ENCODE peak calls at places on chromosomes 7 and 10, in nine cellular contexts. C is A172; L is T-helper 9 cell; Q is D341Med; D is cortex of kidney; Z is Calu3; G is stimulated activated CD4-positive, alpha-beta T cell treated with anti-CD3 and anti-CD28 coated beads, Interleukin-12 subunit alpha, Interleukin-12 subunit beta, amount 100 ng/mL, for 4 hours; U is EH; W is COR-L47. S is an unnamed sample.

GRCh38 chr10:113127285-113128283 is 177.5 kb downstream of the TCF7L2 start:
- DNase-seq in C (no peak), L (no peak), Q (no peak), D (no peak), Z (no peak), G (no peak), U (no peak), W (no peak), S (no peak)

GRCh38 chr7:113891828-113892227 is 27.0 kb downstream of the PPP1R3A start:
- DNase-seq in C (peak), L (no peak), Q (no peak), D (no peak), Z (no peak), G (no peak), U (peak), W (no peak), S (no peak)

GRCh38 chr10:132631348-132631735 is 93.8 kb downstream of the INPP5A start:
- DNase-seq in C (no peak), L (no peak), Q (no peak), D (no peak), Z (no peak), G (no peak), U (peak), W (no peak), S (no peak)

GRCh38 chr7:27210441-27211083 is 10.7 kb upstream of the HOXA13 start:
- DNase-seq in C (peak), L (no peak), Q (peak), D (no peak), Z (peak), G (peak), U (peak), W (no peak), S (peak)

GRCh38 chr10:58322072-58322834 is 12.6 kb upstream of the UBE2D1 start:
- DNase-seq in C (no peak), L (no peak), Q (no peak), D (no peak), Z (peak), G (no peak), U (peak), W (no peak), S (no peak)

GRCh38 chr10:126387931-126388911 is at the start of gene ADAM12:
- DNase-seq in C (no peak), L (no peak), Q (no peak), D (no peak), Z (no peak), G (no peak), U (peak), W (no peak), S (peak)

GRCh38 chr7:94491410-94491809 is 18.2 kb upstream of the CASD1 start:
- DNase-seq in C (no peak), L (no peak), Q (no peak), D (no peak), Z (no peak), G (no peak), U (no peak), W (no peak), S (no peak)

GRCh38 chr7:98879198-98879988 is 1.1 kb downstream of the TRRAP start:
- DNase-seq in C (peak), L (peak), Q (peak), D (no peak), Z (peak), G (peak), U (peak), W (peak), S (peak)

GRCh38 chr7:35652124-35652523 is 42.8 kb downstream of the HERPUD2 start:
- DNase-seq in C (no peak), L (no peak), Q (no peak), D (no peak), Z (no peak), G (no peak), U (no peak), W (no peak), S (no peak)

GRCh38 chr10:76324283-76324682 is 892.9 kb downstream of the LRMDA start:
- DNase-seq in C (no peak), L (no peak), Q (no peak), D (no peak), Z (no peak), G (no peak), U (no peak), W (peak), S (no peak)

GRCh38 chr10:77910524-77911145 is 15.9 kb downstream of the DLG5 start:
- DNase-seq in C (no peak), L (no peak), Q (no peak), D (no peak), Z (no peak), G (no peak), U (no peak), W (no peak), S (no peak)

GRCh38 chr10:60353519-60354258 is 36.0 kb downstream of the ANK3 start:
- DNase-seq in C (no peak), L (no peak), Q (no peak), D (no peak), Z (no peak), G (no peak), U (no peak), W (no peak), S (no peak)

GRCh38 chr10:84337199-84337598 is 8.8 kb downstream of the CCSER2 start:
- DNase-seq in C (peak), L (no peak), Q (no peak), D (no peak), Z (no peak), G (no peak), U (peak), W (no peak), S (no peak)

GRCh38 chr7:136528329-136528728 is 340.1 kb upstream of the CHRM2 start:
- DNase-seq in C (peak), L (no peak), Q (no peak), D (no peak), Z (no peak), G (no peak), U (peak), W (no peak), S (peak)

GRCh38 chr10:4885142-4885541 is 59.1 kb downstream of the AKR1E2 start:
- DNase-seq in C (no peak), L (no peak), Q (no peak), D (no peak), Z (no peak), G (no peak), U (no peak), W (no peak), S (no peak)

GRCh38 chr10:132302421-132302820 is 5.3 kb downstream of the STK32C start:
- DNase-seq in C (no peak), L (no peak), Q (no peak), D (no peak), Z (no peak), G (no peak), U (no peak), W (no peak), S (no peak)

GRCh38 chr10:35011771-35012191 is 78.4 kb downstream of the CUL2 start:
- DNase-seq in C (peak), L (no peak), Q (no peak), D (no peak), Z (no peak), G (no peak), U (no peak), W (no peak), S (peak)

GRCh38 chr10:107043461-107043860 is 121.0 kb downstream of the SORCS1 start:
- DNase-seq in C (no peak), L (no peak), Q (no peak), D (no peak), Z (no peak), G (no peak), U (no peak), W (no peak), S (no peak)

GRCh38 chr7:132541656-132542055 is 34.6 kb downstream of the PLXNA4 start:
- DNase-seq in C (no peak), L (no peak), Q (no peak), D (no peak), Z (no peak), G (no peak), U (no peak), W (no peak), S (no peak)

GRCh38 chr7:141071855-141072547 is 1.9 kb upstream of the TMEM178B start:
- DNase-seq in C (no peak), L (no peak), Q (peak), D (no peak), Z (no peak), G (no peak), U (no peak), W (peak), S (no peak)

GRCh38 chr10:112958275-112958995 is 8.4 kb downstream of the TCF7L2 start:
- DNase-seq in C (peak), L (no peak), Q (no peak), D (no peak), Z (no peak), G (no peak), U (peak), W (no peak), S (peak)

GRCh38 chr10:72291019-72291532 is 17.4 kb downstream of the DDIT4 start:
- DNase-seq in C (no peak), L (no peak), Q (no peak), D (no peak), Z (no peak), G (no peak), U (no peak), W (no peak), S (no peak)

S was measured in RCC 7860.